ENCODE peak calls at places on chromosomes 11 and 22, in six cellular contexts. H is GM23338; K is heart right ventricle; O is coronary artery; X is CD8-positive, alpha-beta T cell; B is caudate nucleus. M is an unnamed sample.

GRCh38 chr11:119284344-119285157 is 32.4 kb downstream of the MCAM start:
- DNase-seq in H (peak; percentile 58), K (no peak), O (no peak), X (no peak), B (no peak), M (no peak)

GRCh38 chr11:120096756-120097191 is 41.1 kb downstream of the TRIM29 start:
- DNase-seq in H (peak; percentile 43), K (no peak), O (no peak), X (no peak), B (peak; percentile 21), M (no peak)

GRCh38 chr22:32745251-32745995 is 56.1 kb upstream of the TIMP3 start:
- DNase-seq in H (peak; percentile 35), K (peak; percentile 48), O (no peak), X (no peak), B (no peak), M (no peak)

GRCh38 chr11:94735907-94736306 is 32.2 kb upstream of the AMOTL1 start:
- DNase-seq in H (no peak), K (no peak), O (no peak), X (no peak), B (no peak), M (no peak)

GRCh38 chr22:47295982-47296381 is 533.5 kb downstream of the TBC1D22A start:
- DNase-seq in H (no peak), K (no peak), O (no peak), X (no peak), B (no peak), M (no peak)

GRCh38 chr22:50302041-50302541 is 5.4 kb downstream of the PLXNB2 start:
- DNase-seq in H (no peak), K (peak; percentile 50), O (no peak), X (no peak), B (no peak), M (no peak)

GRCh38 chr11:27910186-27910941 is 197.6 kb downstream of the KIF18A start:
- DNase-seq in H (no peak), K (no peak), O (no peak), X (no peak), B (no peak), M (no peak)

GRCh38 chr22:22705328-22706100 is 61.1 kb downstream of the GGTLC2 start:
- DNase-seq in H (no peak), K (no peak), O (peak; percentile 31), X (no peak), B (no peak), M (peak; percentile 28)

GRCh38 chr22:44616882-44617655 is 84.9 kb upstream of the PRR5 start:
- DNase-seq in H (no peak), K (peak; percentile 40), O (no peak), X (no peak), B (no peak), M (no peak)

GRCh38 chr22:42805016-42805997 is 51.8 kb downstream of the ARFGAP3 start:
- DNase-seq in H (peak; percentile 34), K (peak; percentile 61), O (peak; percentile 73), X (no peak), B (no peak), M (peak; percentile 84)

GRCh38 chr11:67437082-67437821 is at the start of gene PTPRCAP:
- DNase-seq in H (peak; percentile 62), K (no peak), O (no peak), X (peak; percentile 85), B (no peak), M (no peak)

GRCh38 chr11:134478176-134478575 is 66.1 kb upstream of the B3GAT1 start:
- DNase-seq in H (no peak), K (no peak), O (peak; percentile 45), X (no peak), B (no peak), M (no peak)

GRCh38 chr11:120612363-120613263 is 101.1 kb downstream of the GRIK4 start:
- DNase-seq in H (no peak), K (peak; percentile 21), O (no peak), X (no peak), B (no peak), M (no peak)

GRCh38 chr11:94275961-94276360 is 28.4 kb upstream of the IZUMO1R start:
- DNase-seq in H (no peak), K (no peak), O (no peak), X (no peak), B (no peak), M (no peak)

GRCh38 chr11:115194798-115195101 is 309.5 kb downstream of the CADM1 start:
- DNase-seq in H (no peak), K (no peak), O (no peak), X (no peak), B (no peak), M (no peak)

GRCh38 chr22:19811211-19811621 is 43.5 kb downstream of the GNB1L start:
- DNase-seq in H (no peak), K (no peak), O (no peak), X (no peak), B (no peak), M (no peak)

GRCh38 chr22:29914991-29915390 is 32.0 kb downstream of the MTMR3 start:
- DNase-seq in H (no peak), K (no peak), O (no peak), X (no peak), B (no peak), M (no peak)

GRCh38 chr11:134376150-134376921 is 35.7 kb downstream of the B3GAT1 start:
- DNase-seq in H (no peak), K (no peak), O (no peak), X (no peak), B (no peak), M (no peak)

GRCh38 chr11:15157181-15157580 is 42.5 kb downstream of the INSC start:
- DNase-seq in H (no peak), K (no peak), O (no peak), X (no peak), B (no peak), M (no peak)

GRCh38 chr11:111064118-111064517 is 181.4 kb upstream of the POU2AF2 start:
- DNase-seq in H (no peak), K (no peak), O (no peak), X (no peak), B (no peak), M (no peak)

GRCh38 chr11:134613646-134614045 is 201.6 kb upstream of the B3GAT1 start:
- DNase-seq in H (no peak), K (no peak), O (no peak), X (no peak), B (no peak), M (peak; percentile 54)

GRCh38 chr11:12009617-12010321 is 1.3 kb upstream of the DKK3 start:
- DNase-seq in H (peak; percentile 56), K (no peak), O (no peak), X (no peak), B (no peak), M (no peak)

GRCh38 chr11:62909107-62909894 is 11.9 kb downstream of the CHRM1 start:
- DNase-seq in H (peak; percentile 99), K (peak; percentile 71), O (no peak), X (no peak), B (no peak), M (no peak)

GRCh38 chr22:31279327-31279669 is 13.0 kb downstream of the PIK3IP1 start:
- DNase-seq in H (no peak), K (no peak), O (no peak), X (no peak), B (no peak), M (no peak)

GRCh38 chr22:31277741-31278642 is 14.3 kb downstream of the PIK3IP1 start:
- DNase-seq in H (no peak), K (no peak), O (no peak), X (no peak), B (no peak), M (no peak)

GRCh38 chr22:31281733-31282132 is 10.6 kb downstream of the PIK3IP1 start:
- DNase-seq in H (no peak), K (no peak), O (no peak), X (no peak), B (no peak), M (no peak)

GRCh38 chr22:31278643-31279326 is 13.5 kb downstream of the PIK3IP1 start:
- DNase-seq in H (no peak), K (no peak), O (no peak), X (peak; percentile 60), B (no peak), M (no peak)

GRCh38 chr22:31279821-31280496 is 12.3 kb downstream of the PIK3IP1 start:
- DNase-seq in H (no peak), K (no peak), O (no peak), X (no peak), B (no peak), M (no peak)
- H3K27ac ChIP-seq in H (no peak overlapping the region), K (no peak overlapping the region), O (no peak overlapping the region), X (peak overlapping the region; percentile 54), B (no peak overlapping the region), M (no peak overlapping the region)

GRCh38 chr11:335779-336665 is 15.4 kb upstream of the IFITM3 start:
- DNase-seq in H (no peak), K (no peak), O (peak; percentile 46), X (no peak), B (no peak), M (no peak)
- H3K27ac ChIP-seq in H (peak overlapping the region; percentile 0), K (peak overlapping the region; percentile 88), O (peak overlapping the region; percentile 4), X (no peak overlapping the region), B (peak overlapping the region; percentile 56), M (peak overlapping the region; percentile 90)

GRCh38 chr11:39461065-39461464 is 1998.4 kb downstream of the LRRC4C start:
- DNase-seq in H (no peak), K (no peak), O (no peak), X (no peak), B (no peak), M (no peak)
- H3K27ac ChIP-seq in H (no peak overlapping the region), K (no peak overlapping the region), O (no peak overlapping the region), X (no peak overlapping the region), B (no peak overlapping the region), M (no peak overlapping the region)

DNA sequence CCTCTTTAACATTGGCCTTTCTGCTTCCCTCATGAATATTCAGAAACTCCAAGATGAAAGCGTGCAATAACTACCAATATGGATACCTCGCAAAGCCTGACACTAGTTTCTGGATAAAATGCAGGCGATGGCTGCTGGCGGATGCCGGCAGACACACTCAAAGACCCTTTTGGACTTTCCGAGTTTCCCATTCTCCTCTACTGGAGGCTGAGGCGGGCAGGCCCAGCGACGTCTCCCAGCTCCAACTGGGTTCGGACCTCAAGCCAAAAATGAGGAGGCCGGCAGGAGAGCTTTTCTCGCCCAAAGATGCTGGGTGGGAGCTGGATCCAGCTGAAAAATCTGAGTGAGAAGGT is 376 bp upstream of the FEZ1 start:
- DNase-seq in H (peak; percentile 44), K (no peak), O (no peak), X (no peak), B (peak; percentile 49), M (no peak)
- H3K27ac ChIP-seq in H (no peak overlapping the region), K (peak overlapping the region; percentile 74), O (peak overlapping the region; percentile 86), X (no peak overlapping the region), B (peak overlapping the region; percentile 92), M (peak overlapping the region; percentile 82)

DNA sequence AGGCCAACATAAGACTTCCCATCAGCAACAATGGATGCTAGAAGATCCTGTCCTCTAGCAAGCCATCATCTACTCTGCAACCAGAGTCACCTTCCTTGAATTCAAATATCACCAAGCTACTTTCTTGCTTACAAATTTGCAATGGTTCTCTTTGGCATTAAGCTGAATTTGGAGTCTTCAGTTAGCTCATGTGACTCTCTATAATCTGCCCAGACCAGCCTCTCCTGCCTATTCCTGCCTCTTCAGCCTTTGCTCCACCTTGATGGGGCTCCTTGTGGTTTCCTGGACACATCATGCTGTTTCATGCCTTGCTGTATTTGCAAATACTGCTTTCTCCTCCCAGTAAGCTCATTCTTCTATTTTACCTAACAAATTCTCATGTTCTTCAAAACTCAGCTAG is 82.3 kb downstream of the RASSF10 start:
- DNase-seq in H (no peak), K (no peak), O (no peak), X (no peak), B (no peak), M (peak; percentile 29)
- H3K27ac ChIP-seq in H (no peak overlapping the region), K (no peak overlapping the region), O (no peak overlapping the region), X (no peak overlapping the region), B (no peak overlapping the region), M (no peak overlapping the region)

GRCh38 chr11:76234704-76235232 is 28.5 kb upstream of the WNT11 start:
- DNase-seq in H (no peak), K (peak; percentile 56), O (no peak), X (no peak), B (peak; percentile 45), M (no peak)
- H3K27ac ChIP-seq in H (peak overlapping the region; percentile 88), K (peak overlapping the region; percentile 91), O (peak overlapping the region; percentile 71), X (peak overlapping the region; percentile 63), B (peak overlapping the region; percentile 93), M (peak overlapping the region; percentile 90)

M was measured in vagina.